ENCODE peak calls at places on chromosomes 5 and 9, in ten cellular contexts. F is A172; Q is NCI-H1092 treated with DMSO at 0.1 percent for 48 hours; Z is epithelial cell of prostate; N is DMS79 treated with DMSO at 0.1 percent for 48 hours; S is H1; M is germinal center; G is AG04449; K is stimulated activated CD4-positive, alpha-beta T cell treated with anti-CD3 and anti-CD28 coated beads, Interleukin-1b, Interleukin-23, amount 100 ng/mL, for 48 hours; B is activated CD4-positive, alpha-beta T cell treated with anti-CD3 and anti-CD28 coated beads, Interleukin-2, amount 50 U/mL, for 48 hours. X is an unnamed sample.

GRCh38 chr9:98222885-98223640 is 30.6 kb upstream of the CORO2A start:
- DNase-seq in F (peak), Q (no peak), Z (peak), N (peak), S (no peak), M (no peak), G (peak), K (no peak), B (no peak), X (no peak)

GRCh38 chr9:17380126-17380861 is 198.6 kb upstream of the SH3GL2 start:
- DNase-seq in F (no peak), Q (no peak), Z (peak), N (no peak), S (no peak), M (no peak), G (no peak), K (no peak), B (no peak), X (no peak)

GRCh38 chr9:37994639-37995347 is 74.2 kb downstream of the SHB start:
- DNase-seq in F (peak), Q (peak), Z (no peak), N (peak), S (no peak), M (no peak), G (no peak), K (peak), B (peak), X (peak)

GRCh38 chr9:8030095-8030494 is 230.5 kb upstream of the DMAC1 start:
- DNase-seq in F (peak), Q (no peak), Z (no peak), N (no peak), S (no peak), M (no peak), G (no peak), K (no peak), B (no peak), X (no peak)

GRCh38 chr5:151686673-151687378 is at the start of gene SPARC:
- DNase-seq in F (peak), Q (no peak), Z (no peak), N (peak), S (peak), M (no peak), G (peak), K (no peak), B (no peak), X (peak)

GRCh38 chr9:131627846-131628820 is 82.8 kb downstream of the PRRT1B start:
- DNase-seq in F (no peak), Q (no peak), Z (no peak), N (peak), S (no peak), M (peak), G (no peak), K (peak), B (peak), X (peak)

GRCh38 chr9:101138516-101138915 is 110.0 kb downstream of the PLPPR1 start:
- DNase-seq in F (no peak), Q (no peak), Z (no peak), N (no peak), S (no peak), M (no peak), G (no peak), K (no peak), B (no peak), X (no peak)

GRCh38 chr9:123689701-123690428 is 240.1 kb downstream of the DENND1A start:
- DNase-seq in F (peak), Q (no peak), Z (no peak), N (peak), S (no peak), M (no peak), G (no peak), K (no peak), B (no peak), X (no peak)

GRCh38 chr5:1883120-1883924 is 597 bp upstream of the IRX4 start:
- DNase-seq in F (no peak), Q (no peak), Z (no peak), N (peak), S (no peak), M (peak), G (no peak), K (no peak), B (no peak), X (no peak)

GRCh38 chr5:6159864-6160199 is 218.5 kb downstream of the MED10 start:
- DNase-seq in F (no peak), Q (no peak), Z (no peak), N (no peak), S (no peak), M (no peak), G (no peak), K (no peak), B (no peak), X (no peak)

GRCh38 chr5:125719681-125720676 is 703.2 kb upstream of the GRAMD2B start:
- DNase-seq in F (no peak), Q (peak), Z (peak), N (peak), S (no peak), M (no peak), G (no peak), K (no peak), B (no peak), X (no peak)

GRCh38 chr9:137742698-137743097 is 123.9 kb downstream of the EHMT1 start:
- DNase-seq in F (no peak), Q (no peak), Z (no peak), N (no peak), S (no peak), M (no peak), G (no peak), K (no peak), B (no peak), X (no peak)

GRCh38 chr9:137893670-137894069 is 16.1 kb downstream of the CACNA1B start:
- DNase-seq in F (no peak), Q (no peak), Z (no peak), N (no peak), S (no peak), M (no peak), G (no peak), K (no peak), B (no peak), X (no peak)

GRCh38 chr5:90529234-90529938 is at the start of gene LYSMD3:
- DNase-seq in F (peak), Q (peak), Z (peak), N (peak), S (peak), M (peak), G (peak), K (peak), B (peak), X (peak)

GRCh38 chr5:143703659-143704058 is 108.3 kb upstream of the HMHB1 start:
- DNase-seq in F (no peak), Q (no peak), Z (no peak), N (no peak), S (no peak), M (no peak), G (no peak), K (no peak), B (no peak), X (no peak)

GRCh38 chr5:961002-961710 is 47.4 kb upstream of the NKD2 start:
- DNase-seq in F (no peak), Q (no peak), Z (no peak), N (no peak), S (no peak), M (no peak), G (no peak), K (no peak), B (no peak), X (peak)

GRCh38 chr5:111792659-111793058 is 35.7 kb upstream of the NREP start:
- DNase-seq in F (peak), Q (no peak), Z (no peak), N (no peak), S (no peak), M (no peak), G (no peak), K (no peak), B (no peak), X (no peak)

GRCh38 chr5:90983148-90983547 is 400.0 kb downstream of the ARRDC3 start:
- DNase-seq in F (peak), Q (no peak), Z (peak), N (no peak), S (no peak), M (no peak), G (no peak), K (no peak), B (no peak), X (no peak)

GRCh38 chr5:158287643-158288228 is 428.8 kb upstream of the CLINT1 start:
- DNase-seq in F (peak), Q (peak), Z (peak), N (peak), S (no peak), M (no peak), G (peak), K (no peak), B (no peak), X (no peak)

GRCh38 chr5:54571462-54571861 is 53.9 kb downstream of the SNX18 start:
- DNase-seq in F (no peak), Q (no peak), Z (no peak), N (no peak), S (peak), M (no peak), G (no peak), K (no peak), B (no peak), X (no peak)

GRCh38 chr5:58871648-58872242 is 288.9 kb downstream of the RAB3C start:
- DNase-seq in F (peak), Q (peak), Z (no peak), N (no peak), S (no peak), M (peak), G (no peak), K (peak), B (no peak), X (no peak)

GRCh38 chr9:86282979-86283535 is 719 bp upstream of the ISCA1 start:
- DNase-seq in F (peak), Q (no peak), Z (peak), N (no peak), S (no peak), M (no peak), G (peak), K (no peak), B (no peak), X (no peak)

GRCh38 chr5:171595801-171596231 is 176.4 kb downstream of the FGF18 start:
- DNase-seq in F (peak), Q (no peak), Z (peak), N (no peak), S (no peak), M (no peak), G (no peak), K (peak), B (peak), X (peak)

GRCh38 chr5:31408814-31409213 is 123.1 kb downstream of the DROSHA start:
- DNase-seq in F (peak), Q (no peak), Z (peak), N (no peak), S (no peak), M (no peak), G (peak), K (no peak), B (no peak), X (no peak)

GRCh38 chr5:130141689-130142320 is 237.5 kb downstream of the CHSY3 start:
- DNase-seq in F (peak), Q (no peak), Z (no peak), N (no peak), S (peak), M (peak), G (no peak), K (peak), B (peak), X (no peak)

GRCh38 chr5:54570923-54571322 is 53.4 kb downstream of the SNX18 start:
- DNase-seq in F (no peak), Q (no peak), Z (no peak), N (no peak), S (no peak), M (no peak), G (no peak), K (no peak), B (no peak), X (no peak)

GRCh38 chr5:147485046-147485445 is 24.8 kb downstream of the DPYSL3 start:
- DNase-seq in F (no peak), Q (no peak), Z (no peak), N (no peak), S (no peak), M (no peak), G (no peak), K (no peak), B (no peak), X (no peak)

X was measured in psoas muscle.